ENCODE peak calls at places on chromosomes 13 and 19, in six cellular contexts. O is BJ; P is caudate nucleus; B is stimulated activated effector memory CD8-positive, alpha-beta T cell treated with anti-CD3 and anti-CD28 coated beads, Interleukin-12 subunit alpha, Interleukin-12 subunit beta, amount 100 ng/mL, for 72 hours; V is fibroblast of lung; G is ELR. Q is an unnamed sample.

GRCh38 chr19:5950744-5951143 is 27.2 kb downstream of the RANBP3 start:
- DNase-seq in V (no peak), O (no peak), P (no peak), G (no peak), B (no peak), Q (no peak)

GRCh38 chr13:112066624-112067004 is 335 bp upstream of the SOX1 start:
- DNase-seq in B (no peak), P (no peak), G (no peak), O (no peak), V (peak), Q (no peak)

GRCh38 chr19:50759886-50760285 is 10.4 kb upstream of the GPR32 start:
- DNase-seq in G (peak), O (no peak), V (peak), B (no peak), P (no peak), Q (peak)

GRCh38 chr19:16342002-16342715 is 17.5 kb downstream of the KLF2 start:
- DNase-seq in B (no peak), V (peak), P (peak), G (no peak), O (no peak), Q (no peak)

GRCh38 chr13:101049166-101049850 is 367.0 kb downstream of the NALCN start:
- DNase-seq in P (no peak), O (no peak), V (peak), B (no peak), G (peak), Q (no peak)

GRCh38 chr19:6521718-6522646 is 8.8 kb upstream of the TNFSF9 start:
- DNase-seq in G (peak), P (no peak), O (no peak), B (peak), V (peak), Q (no peak)

GRCh38 chr13:32164622-32165268 is 133.2 kb downstream of the FRY start:
- DNase-seq in G (peak), P (peak), B (no peak), V (peak), O (no peak), Q (peak)

GRCh38 chr19:18590273-18591272 is 2.0 kb downstream of the REX1BD start:
- DNase-seq in G (peak), B (no peak), V (peak), O (no peak), P (peak), Q (peak)

GRCh38 chr19:2123682-2124387 is 27.1 kb downstream of the IZUMO4 start:
- DNase-seq in P (no peak), V (peak), O (no peak), B (no peak), G (no peak), Q (peak)

GRCh38 chr13:39656325-39656677 is 839 bp downstream of the COG6 start:
- DNase-seq in V (no peak), P (no peak), G (peak), O (no peak), B (no peak), Q (no peak)

GRCh38 chr19:32816555-32817099 is 52.9 kb downstream of the SLC7A9 start:
- DNase-seq in V (no peak), P (no peak), G (no peak), B (no peak), O (no peak), Q (no peak)

GRCh38 chr13:74770361-74770760 is 636.2 kb upstream of the KLF12 start:
- DNase-seq in V (peak), B (no peak), O (peak), G (peak), P (no peak), Q (peak)

GRCh38 chr19:49581007-49581508 is at the start of gene PRRG2:
- DNase-seq in V (no peak), P (no peak), O (no peak), G (no peak), B (no peak), Q (no peak)

GRCh38 chr13:80367473-80367872 is 26.5 kb upstream of the SPRY2 start:
- DNase-seq in G (no peak), P (no peak), O (no peak), V (no peak), B (no peak), Q (no peak)

GRCh38 chr19:53994811-53995210 is 3.4 kb downstream of the CACNG6 start:
- DNase-seq in O (no peak), V (peak), G (no peak), B (no peak), P (no peak), Q (no peak)

GRCh38 chr13:92197669-92198068 is 799.2 kb downstream of the GPC5 start:
- DNase-seq in O (no peak), B (no peak), G (no peak), P (no peak), V (peak), Q (no peak)

GRCh38 chr13:82833928-82834327 is 1048.3 kb downstream of the SLITRK1 start:
- DNase-seq in P (no peak), B (no peak), G (peak), O (no peak), V (peak), Q (peak)

GRCh38 chr19:40286674-40287421 is 1.7 kb upstream of the AKT2 start:
- DNase-seq in G (no peak), O (no peak), V (no peak), B (no peak), P (no peak), Q (no peak)

GRCh38 chr13:66402071-66402470 is 828.1 kb downstream of the PCDH9 start:
- DNase-seq in V (peak), P (no peak), G (no peak), O (no peak), B (no peak), Q (no peak)

GRCh38 chr19:30158067-30158892 is 213.9 kb upstream of the ZNF536 start:
- DNase-seq in V (no peak), G (no peak), O (no peak), P (no peak), B (no peak), Q (no peak)

GRCh38 chr19:3945838-3946237 is 13.0 kb downstream of the NMRK2 start:
- DNase-seq in O (no peak), B (no peak), V (no peak), G (no peak), P (no peak), Q (peak)

GRCh38 chr19:2807379-2808128 is 12.1 kb upstream of the ZNF554 start:
- DNase-seq in B (no peak), P (no peak), G (no peak), V (no peak), O (no peak), Q (no peak)

GRCh38 chr19:49801966-49802661 is 11.0 kb downstream of the FUZ start:
- DNase-seq in B (no peak), P (peak), G (peak), O (peak), V (peak), Q (peak)

GRCh38 chr13:105897575-105897974 is 637.9 kb downstream of the EFNB2 start:
- DNase-seq in O (no peak), P (no peak), G (no peak), B (no peak), V (no peak), Q (no peak)

GRCh38 chr19:35710784-35711723 is 6.7 kb downstream of the ZBTB32 start:
- DNase-seq in P (no peak), G (peak), O (no peak), V (no peak), B (peak), Q (no peak)

GRCh38 chr19:16649734-16650133 is 10.2 kb downstream of the SMIM7 start:
- DNase-seq in G (no peak), P (no peak), B (no peak), O (no peak), V (no peak), Q (no peak)

GRCh38 chr19:13849991-13850909 is 26.7 kb upstream of the NANOS3 start:
- DNase-seq in O (no peak), B (peak), V (peak), P (peak), G (peak), Q (peak)

GRCh38 chr13:55440465-55441085 is 1700.1 kb upstream of the PRR20A start:
- DNase-seq in P (no peak), V (no peak), G (no peak), B (no peak), O (no peak), Q (no peak)

GRCh38 chr13:49622174-49622946 is 5.9 kb upstream of the ARL11 start:
- DNase-seq in G (no peak), V (no peak), P (no peak), O (no peak), B (no peak), Q (no peak)

GRCh38 chr13:22148187-22148586 is 477.3 kb downstream of the FGF9 start:
- DNase-seq in G (no peak), P (no peak), V (no peak), O (no peak), B (no peak), Q (no peak)

GRCh38 chr13:89514534-89515312 is 1832.8 kb upstream of the MIR17HG start:
- DNase-seq in V (peak), P (no peak), B (no peak), O (no peak), G (peak), Q (no peak)

GRCh38 chr19:4709440-4710280 is 14.0 kb downstream of the DPP9 start:
- DNase-seq in O (no peak), B (no peak), G (no peak), V (peak), P (no peak), Q (no peak)

Q was measured in AG08396.